ENCODE peak calls at places on chromosomes 7 and 10, in six cellular contexts. Z, K, V, T, X and N are unnamed samples.

GRCh38 chr10:62116896-62117295 is 151.7 kb downstream of the RTKN2 start:
- DNase-seq in Z (no peak), K (no peak), V (no peak), T (no peak), X (no peak), N (no peak)

GRCh38 chr10:67306588-67307205 is 380.9 kb downstream of the LRRTM3 start:
- DNase-seq in Z (no peak), K (peak; percentile 9), V (peak; percentile 9), T (no peak), X (no peak), N (no peak)

GRCh38 chr7:46160861-46161260 is 239.8 kb upstream of the IGFBP3 start:
- DNase-seq in Z (no peak), K (no peak), V (no peak), T (no peak), X (no peak), N (no peak)

GRCh38 chr7:155270876-155271275 is 26.8 kb upstream of the INSIG1 start:
- DNase-seq in Z (no peak), K (no peak), V (no peak), T (no peak), X (no peak), N (no peak)

GRCh38 chr7:107982918-107983389 is 20.0 kb downstream of the LAMB1 start:
- DNase-seq in Z (no peak), K (no peak), V (no peak), T (no peak), X (no peak), N (no peak)

GRCh38 chr7:139691253-139691781 is 86.5 kb downstream of the HIPK2 start:
- DNase-seq in Z (peak; percentile 69), K (no peak), V (no peak), T (no peak), X (no peak), N (no peak)

GRCh38 chr10:45420453-45421192 is 46.6 kb downstream of the ALOX5 start:
- DNase-seq in Z (peak; percentile 83), K (no peak), V (peak; percentile 54), T (peak; percentile 48), X (no peak), N (peak; percentile 47)

GRCh38 chr10:84783386-84783785 is 455.0 kb downstream of the CCSER2 start:
- DNase-seq in Z (no peak), K (peak; percentile 22), V (peak; percentile 24), T (no peak), X (no peak), N (no peak)

GRCh38 chr7:81886211-81886764 is 116.4 kb upstream of the HGF start:
- DNase-seq in Z (no peak), K (no peak), V (no peak), T (no peak), X (no peak), N (no peak)

GRCh38 chr7:107154826-107155225 is 14.0 kb upstream of the HBP1 start:
- DNase-seq in Z (no peak), K (no peak), V (no peak), T (no peak), X (no peak), N (no peak)

GRCh38 chr10:101041252-101041761 is 10.3 kb downstream of the SFXN3 start:
- DNase-seq in Z (peak; percentile 79), K (peak; percentile 81), V (peak; percentile 85), T (peak; percentile 71), X (peak; percentile 9), N (peak; percentile 75)